ENCODE peak calls at places on chromosomes 16 and 17, in four cellular contexts. H, L, A and W are unnamed samples.

GRCh38 chr16:68444058-68444657 is 4.2 kb downstream of the SMPD3 start:
- DNase-seq in H (peak), L (no peak), A (peak), W (no peak)

GRCh38 chr17:32852811-32853210 is 24.1 kb downstream of the MYO1D start:
- DNase-seq in H (no peak), L (no peak), A (no peak), W (no peak)

GRCh38 chr17:74532115-74532514 is 840 bp upstream of the CD300LB start:
- DNase-seq in H (peak), L (peak), A (peak), W (peak)

GRCh38 chr16:79997257-79997656 is 396.7 kb upstream of the MAF start:
- DNase-seq in H (peak), L (no peak), A (no peak), W (peak)

GRCh38 chr17:48723555-48724239 is 712 bp downstream of the PRAC2 start:
- DNase-seq in H (no peak), L (no peak), A (no peak), W (peak)

GRCh38 chr16:10552998-10553491 is 27.4 kb downstream of the EMP2 start:
- DNase-seq in H (no peak), L (no peak), A (peak), W (peak)

GRCh38 chr17:81868674-81869220 is 2.4 kb downstream of the ARHGDIA start:
- DNase-seq in H (no peak), L (no peak), A (no peak), W (peak)

GRCh38 chr16:74461826-74462225 is 40.5 kb upstream of the CLEC18B start:
- DNase-seq in H (no peak), L (no peak), A (no peak), W (no peak)

GRCh38 chr16:25012525-25012991 is 2.6 kb downstream of the ARHGAP17 start:
- DNase-seq in H (no peak), L (no peak), A (no peak), W (peak)

GRCh38 chr17:27455914-27456680 is at the start of gene KSR1:
- DNase-seq in H (peak), L (peak), A (peak), W (peak)

GRCh38 chr17:19384723-19385391 is 2.1 kb downstream of the MFAP4 start:
- DNase-seq in H (peak), L (peak), A (peak), W (no peak)

GRCh38 chr16:70749006-70749678 is 51.8 kb downstream of the VAC14 start:
- DNase-seq in H (no peak), L (no peak), A (no peak), W (no peak)

GRCh38 chr17:73476890-73477350 is 165.1 kb upstream of the CDC42EP4 start:
- DNase-seq in H (no peak), L (no peak), A (peak), W (no peak)

GRCh38 chr16:11263737-11264136 is 5.4 kb downstream of the TNP2 start:
- DNase-seq in H (no peak), L (no peak), A (no peak), W (peak)

GRCh38 chr16:87284183-87284582 is 33.0 kb downstream of the C16orf95 start:
- DNase-seq in H (no peak), L (no peak), A (no peak), W (no peak)

GRCh38 chr16:54937673-54938350 is 7.1 kb downstream of the IRX5 start:
- DNase-seq in H (no peak), L (no peak), A (no peak), W (no peak)

GRCh38 chr17:77366558-77367245 is 225.9 kb downstream of the SEC14L1 start:
- DNase-seq in H (no peak), L (peak), A (no peak), W (peak)

GRCh38 chr16:87541004-87541881 is 48.4 kb upstream of the ZCCHC14 start:
- DNase-seq in H (no peak), L (peak), A (peak), W (no peak)

GRCh38 chr16:57577691-57578224 is 35.3 kb downstream of the ADGRG5 start:
- DNase-seq in H (peak), L (no peak), A (no peak), W (peak)

GRCh38 chr16:69179255-69180010 is 7.5 kb upstream of the SNTB2 start:
- DNase-seq in H (no peak), L (no peak), A (peak), W (no peak)

GRCh38 chr17:83199500-83200201 is 120.2 kb downstream of the METRNL start:
- DNase-seq in H (no peak), L (no peak), A (no peak), W (peak)

GRCh38 chr17:76493505-76494167 is 7.6 kb downstream of the RHBDF2 start:
- DNase-seq in H (peak), L (no peak), A (no peak), W (peak)

GRCh38 chr17:60888812-60889709 is 211.4 kb downstream of the BCAS3 start:
- DNase-seq in H (no peak), L (no peak), A (no peak), W (no peak)

GRCh38 chr16:30567991-30568638 is 3.4 kb downstream of the ZNF688 start:
- DNase-seq in H (peak), L (no peak), A (no peak), W (peak)

GRCh38 chr17:32659419-32659842 is 172.6 kb downstream of the CDK5R1 start:
- DNase-seq in H (peak), L (no peak), A (peak), W (peak)

GRCh38 chr16:17768257-17768656 is 297.5 kb upstream of the XYLT1 start:
- DNase-seq in H (no peak), L (no peak), A (no peak), W (no peak)

GRCh38 chr17:32813021-32813420 is 63.9 kb downstream of the MYO1D start:
- DNase-seq in H (no peak), L (no peak), A (no peak), W (no peak)

GRCh38 chr16:22678311-22678710 is 135.7 kb upstream of the HS3ST2 start:
- DNase-seq in H (no peak), L (no peak), A (no peak), W (no peak)

GRCh38 chr16:56019274-56019673 is 144.1 kb upstream of the CES5A start:
- DNase-seq in H (no peak), L (no peak), A (no peak), W (no peak)

GRCh38 chr17:82779541-82779940 is 27.7 kb downstream of the TBCD start:
- DNase-seq in H (no peak), L (no peak), A (no peak), W (no peak)

GRCh38 chr16:85650864-85651811 is 37.6 kb downstream of the GINS2 start:
- DNase-seq in H (no peak), L (no peak), A (no peak), W (no peak)

GRCh38 chr16:12907670-12908233 is 6.4 kb downstream of the SHISA9 start:
- DNase-seq in H (peak), L (no peak), A (no peak), W (peak)

GRCh38 chr17:67262420-67262819 is 17.4 kb upstream of the HELZ start:
- DNase-seq in H (no peak), L (no peak), A (no peak), W (no peak)

DNA sequence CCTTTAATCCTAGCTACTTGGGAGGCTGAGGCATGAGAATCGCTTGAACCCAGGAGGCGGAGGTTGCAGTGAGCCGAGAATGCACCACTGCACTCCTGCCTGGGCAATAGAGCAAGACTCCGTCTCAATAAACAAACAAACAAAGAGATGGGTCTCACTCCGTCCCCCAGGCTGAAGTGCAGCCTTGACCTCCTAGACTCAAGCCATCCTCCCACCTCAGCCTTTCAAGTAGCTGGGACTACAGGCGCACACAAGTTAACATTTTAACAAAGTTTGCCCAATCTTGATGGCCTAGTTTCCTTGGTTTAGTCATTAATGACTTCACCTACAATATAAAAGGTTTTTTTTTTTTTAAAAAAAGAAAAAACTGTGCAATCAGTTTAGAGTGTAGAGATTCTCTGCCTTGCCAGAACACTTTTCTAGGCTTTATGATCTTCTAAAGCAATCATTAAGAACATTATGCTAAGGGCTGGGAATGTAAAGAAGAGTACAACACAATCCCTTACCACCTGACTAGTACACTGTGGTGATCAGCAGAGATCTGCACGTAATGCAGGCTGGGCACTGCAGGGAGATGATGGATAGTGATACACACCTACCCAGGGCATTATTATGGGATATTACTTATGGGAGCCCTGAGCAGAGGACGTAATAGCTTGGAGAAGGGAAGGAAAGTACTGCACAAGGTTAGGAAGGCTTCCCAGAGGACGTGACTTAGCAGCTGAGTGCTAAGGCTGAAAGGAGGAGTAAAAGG is 6.9 kb downstream of the GOT2 start:
- DNase-seq in H (no peak), L (no peak), A (no peak), W (no peak)
- TF ChIP-seq CTCF in H (no peak), L (no peak), A (no peak), W (no peak)

GRCh38 chr16:78479723-78480122 is 380.3 kb downstream of the WWOX start:
- DNase-seq in H (no peak), L (no peak), A (no peak), W (no peak)

GRCh38 chr16:78474762-78475161 is 375.3 kb downstream of the WWOX start:
- DNase-seq in H (no peak), L (no peak), A (no peak), W (no peak)

GRCh38 chr16:78480588-78480987 is 381.1 kb downstream of the WWOX start:
- DNase-seq in H (no peak), L (no peak), A (no peak), W (no peak)

GRCh38 chr16:78483124-78483992 is 383.9 kb downstream of the WWOX start:
- DNase-seq in H (no peak), L (no peak), A (no peak), W (no peak)

GRCh38 chr16:78478267-78478821 is 378.9 kb downstream of the WWOX start:
- DNase-seq in H (peak), L (no peak), A (no peak), W (peak)
- TF ChIP-seq CTCF in H (peak), L (no peak), A (peak), W (peak)

GRCh38 chr17:78492116-78492799 is 84.9 kb downstream of the DNAH17 start:
- DNase-seq in H (no peak), L (no peak), A (no peak), W (no peak)
- TF ChIP-seq CTCF in H (peak), L (no peak), A (no peak), W (no peak)

DNA sequence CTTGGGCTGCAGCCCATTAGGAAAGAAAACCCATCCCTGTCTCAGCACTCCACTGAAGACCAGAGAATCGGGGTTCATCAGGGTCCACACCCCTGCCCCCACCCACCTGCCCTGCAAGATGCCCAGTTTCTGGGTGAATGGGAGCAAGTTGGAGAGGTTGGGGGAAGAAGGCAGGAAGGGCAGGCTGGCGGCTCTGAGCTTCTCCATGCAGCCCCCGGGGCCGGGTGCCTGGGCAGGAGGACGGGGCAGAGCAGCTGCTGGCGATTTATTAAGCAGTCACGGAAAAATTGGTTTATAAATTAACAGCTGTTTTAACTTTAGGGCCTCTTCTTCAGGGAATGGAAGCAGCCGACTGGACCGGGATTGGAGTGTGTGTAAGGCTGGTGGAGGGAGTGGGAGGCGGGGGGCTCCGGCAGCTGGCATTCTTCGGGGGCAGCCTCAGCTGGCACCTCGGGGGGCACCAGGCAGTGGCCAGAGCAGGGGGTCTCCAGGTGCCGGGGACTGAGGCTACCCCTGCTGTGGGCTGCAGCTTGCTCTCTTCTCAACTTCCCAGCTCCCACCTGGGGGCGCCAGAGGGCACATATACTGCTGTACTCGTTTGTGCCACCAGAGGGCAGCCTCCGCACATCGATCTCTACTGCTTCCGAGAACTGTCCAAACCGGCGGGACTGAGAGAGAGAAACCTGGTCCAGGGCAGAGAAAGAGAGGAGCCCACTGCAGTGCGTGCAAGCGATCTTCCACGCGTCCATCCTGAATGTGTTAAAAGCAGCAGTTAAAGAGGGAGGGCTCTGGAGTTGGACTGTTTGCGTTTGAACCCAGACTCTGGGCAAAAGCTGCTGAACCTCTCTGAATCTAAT is 5.0 kb upstream of the PPP1R1B start:
- DNase-seq in H (peak), L (peak), A (peak), W (peak)
- TF ChIP-seq CTCF in H (peak), L (peak), A (peak), W (peak)